ENCODE peak calls at places on chromosome 6, in seven cellular contexts. X, G, Q, T, Y, J and D are unnamed samples.

GRCh38 chr6:38512211-38512610 is 127.5 kb downstream of the BTBD9 start:
- DNase-seq in X (no peak), G (no peak), Q (no peak), T (no peak), Y (no peak), J (no peak), D (no peak)

GRCh38 chr6:42315991-42316378 is 98.3 kb upstream of the MRPS10 start:
- DNase-seq in X (no peak), G (no peak), Q (peak), T (no peak), Y (no peak), J (peak), D (no peak)

GRCh38 chr6:35238843-35239289 is 20.7 kb upstream of the ZNF76 start:
- DNase-seq in X (no peak), G (peak), Q (peak), T (no peak), Y (no peak), J (no peak), D (no peak)

GRCh38 chr6:152146385-152146784 is 338.9 kb downstream of the ESR1 start:
- DNase-seq in X (no peak), G (no peak), Q (no peak), T (no peak), Y (no peak), J (peak), D (no peak)

GRCh38 chr6:33080127-33081089 is 4.6 kb downstream of the HLA-DPB1 start:
- DNase-seq in X (no peak), G (peak), Q (peak), T (peak), Y (no peak), J (no peak), D (no peak)

GRCh38 chr6:161922631-161923119 is 648.8 kb upstream of the AGPAT4 start:
- DNase-seq in X (no peak), G (no peak), Q (peak), T (peak), Y (peak), J (no peak), D (no peak)

GRCh38 chr6:26175033-26175427 is 87.8 kb downstream of the HFE start:
- DNase-seq in X (no peak), G (no peak), Q (no peak), T (no peak), Y (no peak), J (no peak), D (no peak)

GRCh38 chr6:45637611-45638257 is 260.0 kb upstream of the SUPT3H start:
- DNase-seq in X (no peak), G (no peak), Q (no peak), T (no peak), Y (no peak), J (no peak), D (no peak)

GRCh38 chr6:140713495-140713894 is 1339.0 kb upstream of the CITED2 start:
- DNase-seq in X (no peak), G (no peak), Q (peak), T (no peak), Y (no peak), J (no peak), D (no peak)

GRCh38 chr6:90525421-90525820 is 61.5 kb downstream of the MAP3K7 start:
- DNase-seq in X (no peak), G (no peak), Q (no peak), T (no peak), Y (no peak), J (no peak), D (no peak)

GRCh38 chr6:167684276-167685104 is 142.2 kb upstream of the AFDN start:
- DNase-seq in X (no peak), G (no peak), Q (peak), T (no peak), Y (no peak), J (no peak), D (no peak)

GRCh38 chr6:39665871-39666270 is 59.3 kb downstream of the KIF6 start:
- DNase-seq in X (no peak), G (no peak), Q (no peak), T (no peak), Y (no peak), J (no peak), D (no peak)

GRCh38 chr6:138219398-138219797 is 1.1 kb upstream of the PBOV1 start:
- DNase-seq in X (no peak), G (no peak), Q (no peak), T (no peak), Y (no peak), J (no peak), D (no peak)

GRCh38 chr6:152631376-152631775 is 5.8 kb downstream of the SYNE1 start:
- DNase-seq in X (no peak), G (no peak), Q (no peak), T (no peak), Y (no peak), J (no peak), D (no peak)

GRCh38 chr6:43940393-43941087 is 170.5 kb downstream of the VEGFA start:
- DNase-seq in X (no peak), G (no peak), Q (no peak), T (no peak), Y (no peak), J (no peak), D (no peak)

GRCh38 chr6:119495230-119495683 is 145.7 kb upstream of the MAN1A1 start:
- DNase-seq in X (no peak), G (no peak), Q (no peak), T (peak), Y (no peak), J (no peak), D (no peak)

GRCh38 chr6:1129141-1129540 is 182.8 kb upstream of the FOXQ1 start:
- DNase-seq in X (no peak), G (no peak), Q (no peak), T (no peak), Y (no peak), J (no peak), D (no peak)

GRCh38 chr6:157033428-157034140 is 256.4 kb downstream of the ARID1B start:
- DNase-seq in X (no peak), G (no peak), Q (no peak), T (no peak), Y (no peak), J (no peak), D (no peak)

GRCh38 chr6:12343440-12344162 is 53.4 kb downstream of the EDN1 start:
- DNase-seq in X (no peak), G (no peak), Q (no peak), T (no peak), Y (no peak), J (no peak), D (no peak)

GRCh38 chr6:34568341-34568680 is 12.2 kb upstream of the SPDEF start:
- DNase-seq in X (no peak), G (no peak), Q (no peak), T (no peak), Y (no peak), J (no peak), D (no peak)

GRCh38 chr6:43297644-43298564 is at the start of gene SLC22A7:
- DNase-seq in X (no peak), G (no peak), Q (no peak), T (no peak), Y (no peak), J (no peak), D (no peak)

GRCh38 chr6:38400764-38401163 is 239.0 kb downstream of the BTBD9 start:
- DNase-seq in X (no peak), G (no peak), Q (no peak), T (no peak), Y (no peak), J (no peak), D (no peak)

GRCh38 chr6:117676577-117677218 is 1.4 kb downstream of the NUS1 start:
- DNase-seq in X (no peak), G (no peak), Q (peak), T (no peak), Y (no peak), J (no peak), D (no peak)

GRCh38 chr6:115665310-115665709 is 395.4 kb downstream of the FRK start:
- DNase-seq in X (no peak), G (no peak), Q (peak), T (no peak), Y (no peak), J (no peak), D (no peak)